ENCODE peak calls at places on chromosomes 6 and 20, in eight cellular contexts. O is heart left ventricle; H is AG04450; Q is cardiac muscle cell; I is RWPE1; U is CD4-positive, CD25-positive, alpha-beta regulatory T cell; Z is CD4-positive, alpha-beta T cell; R is heart right ventricle. E is an unnamed sample.

GRCh38 chr6:118709859-118710350 is 58.5 kb upstream of the CEP85L start:
- DNase-seq in Z (peak), H (peak), U (peak), Q (peak), I (peak), O (no peak), R (no peak), E (peak)

GRCh38 chr20:2276015-2276414 is 19.8 kb upstream of the TGM3 start:
- DNase-seq in U (no peak), R (no peak), O (no peak), H (no peak), Z (no peak), Q (no peak), I (no peak), E (no peak)

GRCh38 chr6:34246563-34247391 is 2.0 kb downstream of the SMIM29 start:
- DNase-seq in I (no peak), U (no peak), Z (peak), H (no peak), O (no peak), Q (peak), R (no peak), E (no peak)

GRCh38 chr6:16737389-16737788 is 23.9 kb downstream of the ATXN1 start:
- DNase-seq in H (no peak), Q (peak), U (no peak), R (no peak), Z (no peak), O (no peak), I (no peak), E (no peak)

GRCh38 chr6:4208158-4208557 is 72.8 kb upstream of the ECI2 start:
- DNase-seq in Q (no peak), Z (no peak), H (no peak), U (no peak), I (no peak), R (no peak), O (no peak), E (no peak)

GRCh38 chr20:2429061-2429460 is 41.5 kb downstream of the SNRPB start:
- DNase-seq in I (peak), R (no peak), H (no peak), U (no peak), Q (no peak), Z (no peak), O (no peak), E (no peak)

GRCh38 chr6:141552031-141552430 is 580.7 kb upstream of the GJE1 start:
- DNase-seq in Z (no peak), H (no peak), Q (no peak), O (no peak), U (no peak), I (no peak), R (no peak), E (no peak)

GRCh38 chr6:108114861-108115597 is 40.5 kb upstream of the OSTM1 start:
- DNase-seq in H (peak), Q (peak), O (peak), R (peak), Z (no peak), I (no peak), U (no peak), E (peak)

GRCh38 chr6:106512048-106512957 is 117.0 kb downstream of the RTN4IP1 start:
- DNase-seq in R (peak), Q (peak), Z (peak), U (peak), O (peak), I (no peak), H (no peak), E (peak)

GRCh38 chr6:96716221-96716620 is 121.1 kb downstream of the GPR63 start:
- DNase-seq in H (no peak), R (no peak), Q (no peak), Z (no peak), U (no peak), I (no peak), O (no peak), E (no peak)

GRCh38 chr6:65937982-65938381 is 231.0 kb upstream of the EYS start:
- DNase-seq in U (no peak), O (no peak), R (peak), I (no peak), Q (no peak), Z (no peak), H (no peak), E (peak)

GRCh38 chr6:32116674-32117073 is 7.5 kb upstream of the TNXB start:
- DNase-seq in Z (no peak), R (no peak), I (no peak), Q (no peak), H (no peak), O (no peak), U (no peak), E (no peak)

GRCh38 chr20:17646901-17647301 is 35.1 kb downstream of the RRBP1 start:
- DNase-seq in Q (no peak), R (no peak), I (no peak), U (no peak), H (no peak), Z (no peak), O (peak), E (no peak)

GRCh38 chr6:25354078-25354940 is 75.1 kb downstream of the CARMIL1 start:
- DNase-seq in Q (peak), I (no peak), O (no peak), H (no peak), R (no peak), U (no peak), Z (no peak), E (no peak)

DNA sequence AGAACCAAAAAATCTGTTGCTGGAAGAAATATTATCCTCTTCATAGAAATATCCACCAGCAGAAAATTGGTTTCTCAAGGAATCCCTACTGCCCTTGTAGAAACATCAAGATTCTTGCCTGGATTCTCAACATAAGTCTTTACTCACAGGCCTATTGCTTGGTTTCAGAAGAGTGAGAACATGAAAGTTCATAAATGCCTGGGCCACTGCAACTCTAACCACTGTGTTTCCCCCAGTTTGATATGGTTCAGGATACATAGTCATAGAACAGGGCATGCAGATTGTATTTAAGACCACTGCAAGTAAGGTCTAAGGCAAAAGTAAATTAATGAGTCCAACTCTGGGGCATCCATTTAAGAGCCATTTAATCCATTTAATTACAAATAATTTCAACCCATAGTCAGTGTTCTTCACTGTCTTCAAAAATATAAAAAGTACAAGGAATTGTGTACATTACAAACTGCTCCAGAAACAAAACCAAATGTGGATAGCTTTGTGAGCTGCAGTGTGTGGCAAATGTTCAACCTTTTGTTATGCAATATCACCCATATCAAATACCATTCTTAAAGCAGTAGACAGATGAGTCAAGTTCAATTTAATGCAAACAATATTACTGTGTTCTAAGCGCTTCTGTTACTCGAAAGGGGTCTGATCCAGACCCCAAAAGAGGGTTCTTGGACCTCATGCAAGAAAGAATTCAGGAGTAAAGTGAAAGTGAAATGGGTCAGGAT is 83.3 kb downstream of the OPRM1 start:
- DNase-seq in H (no peak), I (no peak), U (no peak), Z (no peak), O (no peak), R (no peak), Q (no peak), E (no peak)
- H3K27ac ChIP-seq in H (no peak), I (no peak), U (no peak), Z (no peak), O (no peak), R (no peak), Q (no peak), E (no peak)

DNA sequence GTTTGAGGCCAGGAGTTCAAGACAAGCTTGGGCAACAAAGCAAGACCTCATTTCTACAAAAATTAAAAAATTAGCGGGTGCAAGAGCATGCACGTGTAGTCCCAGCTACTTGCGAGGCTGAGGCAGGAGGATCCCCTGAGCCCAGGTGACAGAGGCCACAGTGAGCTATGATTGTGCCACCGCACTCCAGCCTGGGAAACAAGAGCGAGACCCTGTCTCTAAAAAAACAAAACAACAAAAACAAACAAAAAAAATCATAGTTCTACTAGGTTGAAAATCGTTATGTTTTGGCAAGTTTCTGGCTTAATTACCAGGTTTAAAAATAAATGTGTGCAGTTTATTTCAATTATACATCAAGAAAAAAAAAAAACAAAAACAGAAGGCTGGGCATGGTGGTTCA is 2.6 kb downstream of the EIF2S2 start:
- DNase-seq in O (no peak), I (no peak), H (no peak), U (no peak), Q (no peak), R (no peak), Z (no peak), E (no peak)
- H3K27ac ChIP-seq in O (no peak), I (no peak), H (no peak), U (no peak), Q (no peak), R (no peak), Z (no peak), E (no peak)

GRCh38 chr6:149545258-149545753 is 537 bp downstream of the PPIL4 start:
- DNase-seq in Q (peak), U (peak), Z (peak), R (peak), O (peak), H (peak), I (peak), E (peak)

GRCh38 chr6:149541139-149541538 is 4.7 kb downstream of the PPIL4 start:
- DNase-seq in R (no peak), I (no peak), Z (no peak), H (no peak), Q (no peak), O (no peak), U (no peak), E (no peak)

GRCh38 chr6:149545754-149546471 is at the start of gene PPIL4:
- DNase-seq in Z (peak), R (peak), Q (peak), O (peak), H (peak), U (peak), I (peak), E (peak)

DNA sequence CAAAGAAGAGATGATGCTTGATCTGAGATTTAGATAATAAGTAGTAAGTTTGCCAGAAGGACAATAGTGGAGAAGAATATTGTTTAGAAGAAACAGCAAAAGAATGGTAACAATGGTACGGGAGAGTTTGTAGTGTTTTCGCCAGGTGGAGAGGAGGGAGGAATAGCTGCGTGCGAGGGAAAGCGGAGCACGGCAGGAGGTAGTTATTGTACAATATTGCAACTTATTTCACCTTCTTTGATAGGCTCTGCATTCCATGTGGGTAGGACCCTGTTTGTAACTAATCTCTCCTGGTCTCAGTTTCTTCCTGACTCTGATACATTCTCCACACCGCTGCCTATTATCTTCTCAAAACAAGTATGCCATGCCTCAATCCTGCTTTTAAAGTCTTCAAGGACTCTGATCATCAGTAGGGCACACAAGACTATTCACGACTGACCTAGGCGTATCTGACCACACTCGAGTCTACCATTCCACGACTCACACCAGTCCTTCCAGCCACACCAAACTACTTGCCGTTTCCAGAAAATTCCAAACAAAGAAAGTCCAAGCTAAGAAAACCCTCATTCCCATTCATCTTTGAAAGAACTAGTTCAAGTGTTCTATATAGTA is 1.1 kb downstream of the PPIL4 start:
- DNase-seq in O (no peak), H (no peak), Q (no peak), U (no peak), R (no peak), I (no peak), Z (no peak), E (no peak)
- H3K27ac ChIP-seq in O (peak), H (no peak), Q (peak), U (peak), R (peak), I (peak), Z (peak), E (peak)

DNA sequence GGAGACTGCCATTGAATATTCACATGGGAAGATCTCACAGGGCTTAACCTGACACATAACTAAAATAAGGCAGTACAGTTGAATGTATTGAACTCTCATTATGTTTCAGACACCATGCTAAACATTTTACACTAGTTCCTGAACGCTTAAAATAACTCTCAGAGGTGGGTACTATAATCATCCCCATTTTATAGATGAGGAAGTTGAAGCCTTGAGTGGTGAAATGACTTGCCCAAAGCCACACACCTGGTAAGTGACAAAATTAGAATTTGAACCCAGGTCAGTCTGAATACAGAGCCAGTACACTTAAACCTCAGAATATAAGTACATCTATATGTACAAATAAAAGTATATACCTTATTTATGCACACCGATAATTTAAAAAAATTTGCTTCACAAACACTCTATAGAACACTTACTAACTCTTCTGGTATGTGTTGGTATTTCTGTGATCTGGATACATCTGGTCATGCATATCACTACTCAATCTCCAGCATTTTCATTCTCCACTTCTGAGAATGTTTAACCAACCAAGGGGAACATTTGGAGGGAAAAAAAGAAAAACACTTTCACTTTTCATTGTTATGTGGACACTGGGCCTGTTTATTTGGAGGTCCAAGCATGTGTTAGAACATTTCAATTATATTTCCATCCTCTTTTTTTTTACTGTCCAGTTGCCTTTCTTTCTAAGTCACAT is 4.6 kb upstream of the BICRAL start:
- DNase-seq in H (no peak), O (no peak), Q (no peak), Z (no peak), R (no peak), I (no peak), U (no peak), E (no peak)
- H3K27ac ChIP-seq in H (no peak), O (no peak), Q (no peak), Z (no peak), R (no peak), I (no peak), U (peak), E (no peak)

DNA sequence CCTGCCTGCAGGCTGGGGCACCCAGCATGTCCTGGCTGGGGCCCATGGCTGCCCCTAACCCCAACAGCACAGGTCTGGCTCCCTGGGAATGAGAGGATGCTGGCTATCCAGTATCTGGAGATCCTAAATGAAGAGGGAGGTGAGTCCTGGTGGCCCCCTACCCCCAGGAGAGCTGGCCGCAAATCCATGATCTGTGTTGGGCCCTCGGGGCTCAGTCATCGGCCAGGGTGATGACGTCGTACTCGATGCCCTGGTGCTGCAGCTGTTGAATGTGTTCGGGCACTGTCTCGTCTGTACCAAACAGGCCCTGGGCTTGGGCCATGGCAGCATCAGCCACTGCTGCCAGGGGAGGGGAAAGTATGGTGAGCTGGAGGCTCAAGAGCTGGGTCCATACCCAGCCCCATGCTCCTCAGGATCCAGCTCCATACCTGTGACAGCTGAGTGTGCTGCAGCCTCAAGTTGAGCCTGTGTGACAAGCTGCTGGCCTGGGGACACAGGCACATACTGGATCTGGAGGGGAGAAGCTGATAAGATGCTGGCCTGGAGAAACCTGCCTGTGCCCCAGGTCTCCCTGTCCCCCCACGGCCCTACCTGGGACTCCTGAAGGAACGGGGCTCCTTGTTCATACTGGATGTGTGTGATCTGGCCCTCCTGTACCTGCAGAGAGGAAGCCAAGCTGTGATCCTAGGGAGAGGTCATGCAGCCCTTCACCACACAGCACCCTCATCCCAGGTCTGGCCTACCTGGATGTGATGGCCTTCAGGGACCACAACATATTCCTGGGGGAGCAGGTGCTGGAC is 14.5 kb downstream of the PCIF1 start:
- DNase-seq in H (no peak), Z (no peak), R (no peak), I (no peak), U (no peak), O (no peak), Q (no peak), E (no peak)
- H3K27ac ChIP-seq in H (peak), Z (no peak), R (no peak), I (peak), U (no peak), O (no peak), Q (peak), E (no peak)

GRCh38 chr20:47392015-47392720 is 35.7 kb upstream of the ZMYND8 start:
- DNase-seq in R (no peak), I (peak), U (no peak), O (peak), Z (no peak), H (peak), Q (peak), E (peak)
- H3K27ac ChIP-seq in R (no peak), I (peak), U (no peak), O (no peak), Z (no peak), H (peak), Q (no peak), E (peak)

GRCh38 chr6:122789078-122789861 is at the start of gene SMPDL3A:
- DNase-seq in H (peak), Z (no peak), U (no peak), O (peak), Q (peak), R (peak), I (peak), E (peak)

GRCh38 chr6:122788663-122789062 is 395 bp upstream of the SMPDL3A start:
- DNase-seq in U (no peak), I (no peak), Q (no peak), R (no peak), O (no peak), H (no peak), Z (no peak), E (no peak)

GRCh38 chr6:122789862-122790739 is 1.0 kb downstream of the SMPDL3A start:
- DNase-seq in U (no peak), H (no peak), Q (no peak), R (no peak), Z (no peak), O (peak), I (peak), E (peak)

GRCh38 chr6:122792796-122793195 is 3.7 kb downstream of the SMPDL3A start:
- DNase-seq in O (no peak), Z (no peak), H (no peak), Q (no peak), R (no peak), U (no peak), I (no peak), E (no peak)

DNA sequence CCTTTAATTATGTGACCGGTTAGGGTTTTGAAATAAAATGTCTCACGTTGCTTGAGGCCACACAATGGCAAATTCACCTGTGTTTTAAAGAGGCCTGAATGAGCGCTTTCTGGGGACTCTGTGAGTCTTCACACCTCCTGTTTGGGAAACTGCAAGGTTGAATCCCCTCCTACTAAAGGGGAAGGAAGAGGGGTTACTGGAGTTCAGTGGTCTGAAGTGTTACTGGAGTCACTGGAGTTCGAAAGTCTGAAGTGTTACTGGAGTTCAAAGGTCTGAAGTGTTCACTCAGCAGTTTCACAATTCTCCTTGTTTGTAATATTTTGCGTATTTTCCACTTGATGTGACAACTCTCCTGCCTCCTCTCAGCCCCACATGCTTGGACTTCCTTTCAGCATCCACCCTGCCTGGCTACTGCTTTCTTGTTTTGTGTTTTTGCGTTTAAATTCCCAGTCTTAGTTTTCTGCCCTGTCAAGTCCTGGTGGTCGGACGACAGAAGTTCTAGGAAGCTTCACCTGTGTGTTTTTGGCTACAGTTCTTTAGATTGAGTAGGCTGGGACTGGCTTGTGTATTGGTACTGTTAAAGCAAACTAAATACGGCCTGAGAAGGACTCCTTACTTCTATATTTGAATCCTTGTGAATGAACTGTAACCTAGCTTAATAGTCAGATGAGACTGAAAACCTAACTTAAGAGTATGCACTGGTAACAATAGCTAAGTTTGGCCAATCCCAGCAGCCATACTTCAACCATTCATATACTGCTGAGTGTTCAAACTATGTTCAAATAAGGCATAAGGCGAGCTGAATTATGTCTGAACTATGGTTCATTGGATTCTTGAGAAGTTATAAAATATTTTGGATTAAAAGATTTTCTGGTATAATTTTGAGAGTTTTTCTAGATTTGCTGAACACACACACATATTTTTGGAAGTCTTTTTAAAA is 2.0 kb downstream of the SMPDL3A start:
- DNase-seq in Q (no peak), H (no peak), R (no peak), O (no peak), U (no peak), Z (no peak), I (no peak), E (no peak)
- H3K27ac ChIP-seq in Q (peak), H (peak), R (no peak), O (no peak), U (no peak), Z (no peak), I (no peak), E (peak)

GRCh38 chr6:111862314-111862713 is 10.9 kb downstream of the FYN start:
- DNase-seq in R (no peak), Q (no peak), Z (no peak), H (no peak), I (no peak), O (no peak), U (no peak), E (no peak)
- H3K27ac ChIP-seq in R (no peak), Q (no peak), Z (no peak), H (no peak), I (no peak), O (no peak), U (no peak), E (no peak)

E was measured in lung.